ENCODE peak calls at places on chromosomes 3 and 15, in six cellular contexts. One of them, this sample, is unnamed.

GRCh38 chr15:41490355-41490754 is 3.3 kb upstream of the ITPKA start:
- DNase-seq in HepG2: peak; percentile 46
- DNase-seq in H1: no peak
- DNase-seq in SK-N-SH: peak; percentile 23
- DNase-seq in K562: peak; percentile 53
- DNase-seq in HCT116: peak; percentile 89
- DNase-seq in this sample: no peak

GRCh38 chr3:32004111-32004790 is 22.7 kb downstream of the ZNF860 start:
- DNase-seq in HepG2: no peak
- DNase-seq in H1: no peak
- DNase-seq in SK-N-SH: no peak
- DNase-seq in K562: no peak
- DNase-seq in HCT116: no peak
- DNase-seq in this sample: no peak

GRCh38 chr15:69537085-69537484 is 84.5 kb downstream of the RPLP1 start:
- DNase-seq in HepG2: no peak
- DNase-seq in H1: peak; percentile 48
- DNase-seq in SK-N-SH: no peak
- DNase-seq in K562: no peak
- DNase-seq in HCT116: no peak
- DNase-seq in this sample: no peak

GRCh38 chr15:83475551-83475950 is 28.4 kb downstream of the SH3GL3 start:
- DNase-seq in HepG2: no peak
- DNase-seq in H1: no peak
- DNase-seq in SK-N-SH: no peak
- DNase-seq in K562: no peak
- DNase-seq in HCT116: no peak
- DNase-seq in this sample: no peak

GRCh38 chr3:69009559-69010410 is 3.7 kb downstream of the EOGT start:
- DNase-seq in HepG2: no peak
- DNase-seq in H1: no peak
- DNase-seq in SK-N-SH: no peak
- DNase-seq in K562: no peak
- DNase-seq in HCT116: no peak
- DNase-seq in this sample: no peak

GRCh38 chr15:25717861-25718504 is 145.1 kb downstream of the ATP10A start:
- DNase-seq in HepG2: no peak
- DNase-seq in H1: no peak
- DNase-seq in SK-N-SH: no peak
- DNase-seq in K562: no peak
- DNase-seq in HCT116: no peak
- DNase-seq in this sample: no peak

GRCh38 chr15:82371649-82372048 is 22.4 kb upstream of the GOLGA6L10 start:
- DNase-seq in HepG2: no peak
- DNase-seq in H1: no peak
- DNase-seq in SK-N-SH: no peak
- DNase-seq in K562: no peak
- DNase-seq in HCT116: no peak
- DNase-seq in this sample: no peak

GRCh38 chr15:90087454-90088154 is 14.7 kb downstream of the IDH2 start:
- DNase-seq in HepG2: peak; percentile 36
- DNase-seq in H1: no peak
- DNase-seq in SK-N-SH: peak; percentile 77
- DNase-seq in K562: peak; percentile 80
- DNase-seq in HCT116: no peak
- DNase-seq in this sample: peak; percentile 56

GRCh38 chr3:56818156-56818985 is 16.6 kb upstream of the ARHGEF3 start:
- DNase-seq in HepG2: peak; percentile 89
- DNase-seq in H1: no peak
- DNase-seq in SK-N-SH: no peak
- DNase-seq in K562: no peak
- DNase-seq in HCT116: peak; percentile 37
- DNase-seq in this sample: no peak

GRCh38 chr15:24761704-24762302 is 86.2 kb downstream of the NPAP1 start:
- DNase-seq in HepG2: no peak
- DNase-seq in H1: no peak
- DNase-seq in SK-N-SH: no peak
- DNase-seq in K562: no peak
- DNase-seq in HCT116: no peak
- DNase-seq in this sample: peak; percentile 38

GRCh38 chr3:36212291-36212690 is 168.0 kb upstream of the STAC start:
- DNase-seq in HepG2: no peak
- DNase-seq in H1: no peak
- DNase-seq in SK-N-SH: no peak
- DNase-seq in K562: no peak
- DNase-seq in HCT116: no peak
- DNase-seq in this sample: no peak

DNA sequence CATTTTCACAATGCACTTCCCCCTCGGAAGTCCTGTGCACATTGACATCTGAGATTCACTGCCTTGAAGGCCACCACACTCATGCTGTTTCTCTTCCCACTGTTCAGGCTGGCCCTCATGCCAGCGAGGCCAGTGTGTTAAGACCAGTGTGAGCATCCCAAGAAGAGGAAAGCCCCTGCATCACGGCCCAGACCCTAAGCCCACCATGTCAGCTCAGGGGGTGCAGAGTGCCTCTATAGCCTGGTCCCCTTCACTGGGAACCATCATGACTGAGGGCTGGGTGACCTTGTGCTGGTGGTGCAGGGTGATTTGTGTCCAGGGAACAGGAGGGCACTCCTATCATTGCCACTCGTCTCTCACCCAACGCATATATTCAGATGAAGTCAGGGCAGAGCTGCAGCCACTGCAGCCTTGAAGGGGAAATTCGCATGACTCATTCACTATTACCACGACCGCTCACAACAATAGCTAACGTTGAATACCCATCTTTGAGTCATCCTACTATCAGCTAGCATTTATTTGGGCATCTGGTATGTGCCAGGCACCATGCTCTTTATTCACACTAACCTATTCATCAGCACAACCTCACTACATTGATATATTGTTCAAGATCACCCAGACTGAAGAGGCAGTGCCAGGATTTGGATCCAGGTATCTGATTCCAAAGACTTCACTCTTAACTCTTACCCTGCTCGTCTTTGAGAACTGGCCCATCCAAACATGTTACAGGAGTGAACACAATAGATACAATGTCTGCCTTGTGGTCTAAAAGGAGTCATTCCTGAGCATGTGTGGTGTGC is 58.8 kb upstream of the SLC6A11 start:
- DNase-seq in HepG2: no peak
- DNase-seq in H1: no peak
- DNase-seq in SK-N-SH: no peak
- DNase-seq in K562: no peak
- DNase-seq in HCT116: no peak
- DNase-seq in this sample: no peak
- TF ChIP-seq JUND in HepG2: no peak
- TF ChIP-seq JUND in H1: no peak
- TF ChIP-seq JUND in SK-N-SH: no peak
- TF ChIP-seq JUND in K562: no peak
- TF ChIP-seq JUND in HCT116: no peak
- TF ChIP-seq JUND in this sample: no peak

DNA sequence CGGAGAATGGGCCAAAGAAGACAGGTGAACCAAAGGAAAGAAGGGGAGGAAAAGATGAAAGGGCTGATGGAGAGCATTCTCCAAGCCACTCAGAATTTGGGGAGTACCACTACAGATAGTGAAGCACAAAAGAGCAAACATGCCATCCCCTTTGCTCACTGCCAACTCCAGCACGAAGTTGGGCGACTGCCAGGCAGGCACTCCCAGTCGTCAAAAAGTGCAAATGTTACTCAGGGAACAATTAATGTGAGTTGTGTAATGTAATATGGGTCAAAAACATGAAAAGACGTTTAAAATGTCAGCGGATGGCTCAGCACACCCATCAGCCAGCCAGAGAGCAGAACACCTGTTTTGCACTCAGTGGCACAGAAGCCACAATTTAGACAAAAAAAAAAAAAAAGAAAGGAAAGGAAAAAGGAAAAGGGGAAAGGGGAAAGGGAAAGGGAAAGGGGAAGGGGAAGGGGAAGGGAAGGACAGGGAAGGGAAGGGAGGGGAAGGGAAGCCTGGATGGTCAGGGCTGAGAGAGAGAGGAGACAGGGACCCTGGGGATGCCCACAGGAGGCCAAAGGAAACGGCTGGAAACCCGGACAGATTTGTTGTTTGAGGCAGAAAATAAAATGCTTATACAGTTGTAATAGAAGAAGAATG is 82.7 kb downstream of the COL8A1 start:
- DNase-seq in HepG2: no peak
- DNase-seq in H1: no peak
- DNase-seq in SK-N-SH: no peak
- DNase-seq in K562: no peak
- DNase-seq in HCT116: no peak
- DNase-seq in this sample: no peak
- TF ChIP-seq JUND in HepG2: no peak
- TF ChIP-seq JUND in H1: no peak
- TF ChIP-seq JUND in SK-N-SH: no peak
- TF ChIP-seq JUND in K562: no peak
- TF ChIP-seq JUND in HCT116: no peak
- TF ChIP-seq JUND in this sample: no peak

DNA sequence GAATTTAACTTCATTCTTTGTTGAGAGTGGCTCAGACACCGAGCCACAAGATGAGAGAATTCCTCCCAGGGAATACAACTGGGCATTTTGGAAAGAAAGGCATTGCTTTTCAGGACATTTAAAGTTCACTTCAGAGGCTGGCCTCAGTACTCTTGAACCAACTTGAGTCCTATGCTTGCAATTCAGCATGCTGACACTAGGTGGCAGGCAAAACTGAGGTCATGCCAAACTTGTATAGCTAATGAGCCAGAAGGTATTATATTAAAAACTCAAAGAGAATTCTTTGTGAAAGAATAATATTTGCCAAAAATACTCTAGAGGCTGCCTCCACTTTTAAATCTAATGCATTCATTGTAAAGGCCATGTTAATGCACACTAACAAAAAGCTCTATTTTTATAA is 104.7 kb downstream of the RARB start:
- DNase-seq in HepG2: peak; percentile 15
- DNase-seq in H1: peak; percentile 72
- DNase-seq in SK-N-SH: no peak
- DNase-seq in K562: peak; percentile 59
- DNase-seq in HCT116: peak; percentile 26
- DNase-seq in this sample: no peak
- TF ChIP-seq JUND in HepG2: no peak
- TF ChIP-seq JUND in H1: no peak
- TF ChIP-seq JUND in SK-N-SH: no peak
- TF ChIP-seq JUND in K562: no peak
- TF ChIP-seq JUND in HCT116: no peak
- TF ChIP-seq JUND in this sample: no peak

GRCh38 chr3:5339967-5340535 is 152.5 kb downstream of the EDEM1 start:
- DNase-seq in HepG2: no peak
- DNase-seq in H1: no peak
- DNase-seq in SK-N-SH: no peak
- DNase-seq in K562: no peak
- DNase-seq in HCT116: no peak
- DNase-seq in this sample: no peak
- TF ChIP-seq JUND in HepG2: no peak
- TF ChIP-seq JUND in H1: no peak
- TF ChIP-seq JUND in SK-N-SH: no peak
- TF ChIP-seq JUND in K562: no peak
- TF ChIP-seq JUND in HCT116: no peak
- TF ChIP-seq JUND in this sample: no peak

DNA sequence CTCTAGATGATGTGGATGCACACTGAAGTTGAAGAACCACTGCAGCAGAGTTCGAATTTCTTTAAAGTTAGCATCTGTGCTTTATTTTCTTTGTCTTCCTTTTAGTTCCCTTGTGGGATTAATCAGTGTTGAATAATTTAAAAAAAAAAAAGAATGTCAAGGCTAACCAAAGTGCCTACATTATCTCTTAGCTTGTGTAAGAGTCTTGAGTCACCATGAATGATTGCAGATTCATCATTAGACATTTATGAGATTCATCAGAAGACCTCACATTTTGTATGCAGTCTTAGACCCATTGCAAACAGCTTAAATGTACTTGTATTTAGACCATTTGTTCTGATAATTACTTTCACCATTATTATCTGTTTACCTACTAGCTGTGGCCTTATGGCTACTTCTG is 182.2 kb downstream of the FNDC3B start:
- DNase-seq in HepG2: no peak
- DNase-seq in H1: no peak
- DNase-seq in SK-N-SH: no peak
- DNase-seq in K562: no peak
- DNase-seq in HCT116: no peak
- DNase-seq in this sample: no peak
- TF ChIP-seq JUND in HepG2: no peak
- TF ChIP-seq JUND in H1: no peak
- TF ChIP-seq JUND in SK-N-SH: peak; percentile 54
- TF ChIP-seq JUND in K562: no peak
- TF ChIP-seq JUND in HCT116: no peak
- TF ChIP-seq JUND in this sample: no peak

GRCh38 chr15:74662064-74662860 is 33.6 kb downstream of the EDC3 start:
- DNase-seq in HepG2: no peak
- DNase-seq in H1: no peak
- DNase-seq in SK-N-SH: no peak
- DNase-seq in K562: no peak
- DNase-seq in HCT116: no peak
- DNase-seq in this sample: no peak

GRCh38 chr15:74667973-74668372 is 27.9 kb downstream of the EDC3 start:
- DNase-seq in HepG2: no peak
- DNase-seq in H1: no peak
- DNase-seq in SK-N-SH: no peak
- DNase-seq in K562: no peak
- DNase-seq in HCT116: no peak
- DNase-seq in this sample: no peak

GRCh38 chr15:74664670-74665069 is 31.2 kb downstream of the EDC3 start:
- DNase-seq in HepG2: no peak
- DNase-seq in H1: no peak
- DNase-seq in SK-N-SH: no peak
- DNase-seq in K562: no peak
- DNase-seq in HCT116: no peak
- DNase-seq in this sample: no peak

GRCh38 chr15:74663303-74664027 is 32.4 kb downstream of the EDC3 start:
- DNase-seq in HepG2: no peak
- DNase-seq in H1: no peak
- DNase-seq in SK-N-SH: no peak
- DNase-seq in K562: no peak
- DNase-seq in HCT116: no peak
- DNase-seq in this sample: no peak

GRCh38 chr15:74664028-74664616 is 31.7 kb downstream of the EDC3 start:
- DNase-seq in HepG2: peak; percentile 20
- DNase-seq in H1: no peak
- DNase-seq in SK-N-SH: no peak
- DNase-seq in K562: no peak
- DNase-seq in HCT116: no peak
- DNase-seq in this sample: no peak
- TF ChIP-seq JUND in HepG2: no peak
- TF ChIP-seq JUND in H1: no peak
- TF ChIP-seq JUND in SK-N-SH: no peak
- TF ChIP-seq JUND in K562: no peak
- TF ChIP-seq JUND in HCT116: no peak
- TF ChIP-seq JUND in this sample: no peak

DNA sequence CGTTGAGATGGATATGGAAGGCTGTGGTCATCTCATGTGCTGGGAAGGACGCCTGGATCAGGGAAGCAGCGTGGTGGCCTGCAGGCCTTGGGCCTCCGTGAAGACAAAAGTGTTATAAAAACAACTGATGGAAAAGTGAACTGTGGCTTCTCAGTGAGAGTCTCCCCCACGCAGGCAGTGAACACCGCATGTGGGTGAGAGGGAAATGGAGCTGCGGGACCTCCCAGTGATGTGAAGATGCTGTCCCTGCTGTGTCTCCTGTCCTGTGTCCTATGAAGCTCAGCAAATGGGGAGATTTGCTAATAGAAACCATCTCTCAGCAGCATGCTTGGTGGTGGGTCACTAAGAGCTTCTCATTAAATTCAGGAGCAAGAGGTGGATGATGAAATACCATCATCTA is 25.1 kb downstream of the NSMCE3 start:
- DNase-seq in HepG2: no peak
- DNase-seq in H1: no peak
- DNase-seq in SK-N-SH: no peak
- DNase-seq in K562: no peak
- DNase-seq in HCT116: no peak
- DNase-seq in this sample: no peak
- TF ChIP-seq JUND in HepG2: no peak
- TF ChIP-seq JUND in H1: no peak
- TF ChIP-seq JUND in SK-N-SH: no peak
- TF ChIP-seq JUND in K562: no peak
- TF ChIP-seq JUND in HCT116: no peak
- TF ChIP-seq JUND in this sample: no peak

This sample was measured in T47D.